ENCODE peak calls at places on chromosomes 7 and 10, in nine cellular contexts. One of them, this sample, is unnamed.

GRCh38 chr10:1920127-1920526 is 182.8 kb upstream of the ADARB2 start:
- DNase-seq in astrocyte of the spinal cord: no peak
- DNase-seq in CD8-positive, alpha-beta T cell: no peak
- DNase-seq in colonic mucosa: no peak
- DNase-seq in adrenal gland: no peak
- DNase-seq in ascending aorta: no peak
- DNase-seq in cardiac muscle cell: no peak
- DNase-seq in effector memory CD4-positive, alpha-beta T cell: no peak
- DNase-seq in PC-3: no peak
- DNase-seq in this sample: no peak

GRCh38 chr10:75012471-75012870 is 99.0 kb upstream of the SAMD8 start:
- DNase-seq in cardiac muscle cell: no peak
- DNase-seq in adrenal gland: no peak
- DNase-seq in effector memory CD4-positive, alpha-beta T cell: no peak
- DNase-seq in ascending aorta: no peak
- DNase-seq in CD8-positive, alpha-beta T cell: no peak
- DNase-seq in PC-3: no peak
- DNase-seq in colonic mucosa: no peak
- DNase-seq in astrocyte of the spinal cord: no peak
- DNase-seq in this sample: no peak

GRCh38 chr10:122407375-122408125 is 33.0 kb downstream of the PLEKHA1 start:
- DNase-seq in colonic mucosa: no peak
- DNase-seq in ascending aorta: no peak
- DNase-seq in cardiac muscle cell: no peak
- DNase-seq in CD8-positive, alpha-beta T cell: peak
- DNase-seq in PC-3: no peak
- DNase-seq in astrocyte of the spinal cord: no peak
- DNase-seq in adrenal gland: no peak
- DNase-seq in effector memory CD4-positive, alpha-beta T cell: no peak
- DNase-seq in this sample: peak

GRCh38 chr10:119423911-119424590 is 118.5 kb downstream of the RGS10 start:
- DNase-seq in cardiac muscle cell: no peak
- DNase-seq in ascending aorta: no peak
- DNase-seq in PC-3: no peak
- DNase-seq in astrocyte of the spinal cord: no peak
- DNase-seq in CD8-positive, alpha-beta T cell: no peak
- DNase-seq in adrenal gland: no peak
- DNase-seq in effector memory CD4-positive, alpha-beta T cell: no peak
- DNase-seq in colonic mucosa: no peak
- DNase-seq in this sample: no peak

GRCh38 chr10:11125004-11125403 is 107.3 kb downstream of the CELF2 start:
- DNase-seq in CD8-positive, alpha-beta T cell: no peak
- DNase-seq in cardiac muscle cell: no peak
- DNase-seq in PC-3: no peak
- DNase-seq in adrenal gland: no peak
- DNase-seq in effector memory CD4-positive, alpha-beta T cell: no peak
- DNase-seq in ascending aorta: no peak
- DNase-seq in colonic mucosa: no peak
- DNase-seq in astrocyte of the spinal cord: no peak
- DNase-seq in this sample: no peak

GRCh38 chr7:19101911-19102310 is 15.5 kb downstream of the TWIST1 start:
- DNase-seq in astrocyte of the spinal cord: no peak
- DNase-seq in effector memory CD4-positive, alpha-beta T cell: no peak
- DNase-seq in CD8-positive, alpha-beta T cell: no peak
- DNase-seq in PC-3: no peak
- DNase-seq in colonic mucosa: no peak
- DNase-seq in adrenal gland: no peak
- DNase-seq in cardiac muscle cell: no peak
- DNase-seq in ascending aorta: no peak
- DNase-seq in this sample: peak

GRCh38 chr7:104960741-104961479 is 53.1 kb upstream of the KMT2E start:
- DNase-seq in ascending aorta: no peak
- DNase-seq in adrenal gland: no peak
- DNase-seq in colonic mucosa: peak
- DNase-seq in cardiac muscle cell: no peak
- DNase-seq in effector memory CD4-positive, alpha-beta T cell: no peak
- DNase-seq in PC-3: no peak
- DNase-seq in CD8-positive, alpha-beta T cell: no peak
- DNase-seq in astrocyte of the spinal cord: no peak
- DNase-seq in this sample: peak

GRCh38 chr7:80478683-80479082 is 33.2 kb downstream of the GNAT3 start:
- DNase-seq in CD8-positive, alpha-beta T cell: no peak
- DNase-seq in adrenal gland: no peak
- DNase-seq in cardiac muscle cell: no peak
- DNase-seq in astrocyte of the spinal cord: peak
- DNase-seq in colonic mucosa: no peak
- DNase-seq in effector memory CD4-positive, alpha-beta T cell: no peak
- DNase-seq in ascending aorta: no peak
- DNase-seq in PC-3: peak
- DNase-seq in this sample: peak

GRCh38 chr10:76559889-76560215 is 1077.8 kb downstream of the KCNMA1 start:
- DNase-seq in astrocyte of the spinal cord: peak
- DNase-seq in PC-3: no peak
- DNase-seq in cardiac muscle cell: no peak
- DNase-seq in colonic mucosa: no peak
- DNase-seq in ascending aorta: no peak
- DNase-seq in CD8-positive, alpha-beta T cell: no peak
- DNase-seq in effector memory CD4-positive, alpha-beta T cell: no peak
- DNase-seq in adrenal gland: no peak
- DNase-seq in this sample: no peak

GRCh38 chr10:102208311-102209035 is 17.6 kb upstream of the ELOVL3 start:
- DNase-seq in ascending aorta: no peak
- DNase-seq in CD8-positive, alpha-beta T cell: no peak
- DNase-seq in colonic mucosa: no peak
- DNase-seq in astrocyte of the spinal cord: no peak
- DNase-seq in effector memory CD4-positive, alpha-beta T cell: no peak
- DNase-seq in cardiac muscle cell: no peak
- DNase-seq in adrenal gland: peak
- DNase-seq in PC-3: no peak
- DNase-seq in this sample: no peak

GRCh38 chr10:86261933-86262665 is 104.5 kb downstream of the GRID1 start:
- DNase-seq in PC-3: peak
- DNase-seq in astrocyte of the spinal cord: no peak
- DNase-seq in cardiac muscle cell: no peak
- DNase-seq in adrenal gland: peak
- DNase-seq in effector memory CD4-positive, alpha-beta T cell: no peak
- DNase-seq in colonic mucosa: no peak
- DNase-seq in ascending aorta: no peak
- DNase-seq in CD8-positive, alpha-beta T cell: no peak
- DNase-seq in this sample: peak

GRCh38 chr10:113045155-113046055 is 95.4 kb downstream of the TCF7L2 start:
- DNase-seq in astrocyte of the spinal cord: peak
- DNase-seq in effector memory CD4-positive, alpha-beta T cell: no peak
- DNase-seq in adrenal gland: no peak
- DNase-seq in cardiac muscle cell: no peak
- DNase-seq in ascending aorta: no peak
- DNase-seq in colonic mucosa: no peak
- DNase-seq in CD8-positive, alpha-beta T cell: no peak
- DNase-seq in PC-3: peak
- DNase-seq in this sample: peak

GRCh38 chr10:84837041-84837766 is 508.8 kb downstream of the CCSER2 start:
- DNase-seq in cardiac muscle cell: peak
- DNase-seq in effector memory CD4-positive, alpha-beta T cell: no peak
- DNase-seq in CD8-positive, alpha-beta T cell: no peak
- DNase-seq in colonic mucosa: no peak
- DNase-seq in astrocyte of the spinal cord: no peak
- DNase-seq in ascending aorta: no peak
- DNase-seq in PC-3: no peak
- DNase-seq in adrenal gland: no peak
- DNase-seq in this sample: no peak

GRCh38 chr7:7919449-7919945 is 49.1 kb upstream of the GLCCI1 start:
- DNase-seq in astrocyte of the spinal cord: no peak
- DNase-seq in CD8-positive, alpha-beta T cell: no peak
- DNase-seq in adrenal gland: no peak
- DNase-seq in cardiac muscle cell: no peak
- DNase-seq in effector memory CD4-positive, alpha-beta T cell: no peak
- DNase-seq in PC-3: no peak
- DNase-seq in ascending aorta: no peak
- DNase-seq in colonic mucosa: no peak
- DNase-seq in this sample: no peak

GRCh38 chr7:132270517-132270916 is 305.8 kb downstream of the PLXNA4 start:
- DNase-seq in adrenal gland: no peak
- DNase-seq in colonic mucosa: no peak
- DNase-seq in astrocyte of the spinal cord: no peak
- DNase-seq in CD8-positive, alpha-beta T cell: no peak
- DNase-seq in ascending aorta: no peak
- DNase-seq in cardiac muscle cell: peak
- DNase-seq in PC-3: peak
- DNase-seq in effector memory CD4-positive, alpha-beta T cell: no peak
- DNase-seq in this sample: peak

GRCh38 chr7:158614695-158615094 is 27.1 kb upstream of the PTPRN2 start:
- DNase-seq in PC-3: peak
- DNase-seq in ascending aorta: no peak
- DNase-seq in adrenal gland: no peak
- DNase-seq in colonic mucosa: no peak
- DNase-seq in effector memory CD4-positive, alpha-beta T cell: no peak
- DNase-seq in CD8-positive, alpha-beta T cell: no peak
- DNase-seq in astrocyte of the spinal cord: peak
- DNase-seq in cardiac muscle cell: no peak
- DNase-seq in this sample: peak

GRCh38 chr7:31044531-31044930 is 7.6 kb upstream of the ADCYAP1R1 start:
- DNase-seq in astrocyte of the spinal cord: no peak
- DNase-seq in PC-3: no peak
- DNase-seq in adrenal gland: no peak
- DNase-seq in CD8-positive, alpha-beta T cell: no peak
- DNase-seq in ascending aorta: no peak
- DNase-seq in colonic mucosa: no peak
- DNase-seq in effector memory CD4-positive, alpha-beta T cell: no peak
- DNase-seq in cardiac muscle cell: no peak
- DNase-seq in this sample: no peak

DNA sequence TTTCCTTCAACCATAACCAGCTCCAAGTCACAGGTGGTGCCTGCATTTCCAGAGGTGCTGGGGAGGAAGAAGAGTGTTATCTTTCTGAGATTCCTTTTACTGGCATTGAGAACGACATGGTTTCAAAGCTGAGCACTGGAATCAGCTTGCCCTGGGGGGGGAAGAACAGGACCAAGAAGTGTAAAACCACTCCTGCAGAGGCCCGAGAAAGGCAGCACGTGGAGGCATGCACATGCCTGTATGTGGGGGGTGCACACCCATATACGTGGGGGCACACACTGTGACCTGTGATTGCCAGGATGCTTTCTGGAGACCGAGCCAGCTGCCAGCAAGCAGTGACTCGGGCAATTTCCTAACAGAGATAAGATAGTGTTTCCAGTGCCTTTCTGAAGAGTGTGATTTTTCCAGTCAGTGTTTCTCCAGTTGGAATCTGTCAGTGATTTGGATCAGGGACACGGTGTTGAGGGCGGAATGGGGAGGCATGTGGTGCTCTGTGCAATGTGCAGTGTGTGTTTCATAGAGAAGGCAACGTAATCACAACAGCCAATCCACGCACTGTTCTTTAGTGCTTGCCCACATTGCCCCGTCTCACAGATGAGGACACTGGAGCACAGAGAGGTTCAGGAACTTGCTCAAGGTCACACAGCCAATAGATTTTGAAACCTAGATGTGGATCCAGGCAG is 4.2 kb downstream of the LRRC27 start:
- DNase-seq in colonic mucosa: no peak
- DNase-seq in astrocyte of the spinal cord: no peak
- DNase-seq in CD8-positive, alpha-beta T cell: no peak
- DNase-seq in PC-3: no peak
- DNase-seq in adrenal gland: no peak
- DNase-seq in effector memory CD4-positive, alpha-beta T cell: no peak
- DNase-seq in cardiac muscle cell: peak
- DNase-seq in ascending aorta: no peak
- DNase-seq in this sample: peak
- H3K4me3 ChIP-seq in colonic mucosa: no peak
- H3K4me3 ChIP-seq in astrocyte of the spinal cord: no peak
- H3K4me3 ChIP-seq in CD8-positive, alpha-beta T cell: peak
- H3K4me3 ChIP-seq in PC-3: no peak
- H3K4me3 ChIP-seq in adrenal gland: no peak
- H3K4me3 ChIP-seq in effector memory CD4-positive, alpha-beta T cell: no peak
- H3K4me3 ChIP-seq in cardiac muscle cell: no peak
- H3K4me3 ChIP-seq in ascending aorta: no peak
- H3K4me3 ChIP-seq in this sample: peak

GRCh38 chr10:69097729-69098128 is 9.8 kb downstream of the SRGN start:
- DNase-seq in ascending aorta: no peak
- DNase-seq in colonic mucosa: no peak
- DNase-seq in effector memory CD4-positive, alpha-beta T cell: no peak
- DNase-seq in astrocyte of the spinal cord: no peak
- DNase-seq in CD8-positive, alpha-beta T cell: no peak
- DNase-seq in PC-3: no peak
- DNase-seq in adrenal gland: no peak
- DNase-seq in cardiac muscle cell: no peak
- DNase-seq in this sample: no peak
- H3K4me3 ChIP-seq in ascending aorta: no peak
- H3K4me3 ChIP-seq in colonic mucosa: no peak
- H3K4me3 ChIP-seq in effector memory CD4-positive, alpha-beta T cell: no peak
- H3K4me3 ChIP-seq in astrocyte of the spinal cord: no peak
- H3K4me3 ChIP-seq in CD8-positive, alpha-beta T cell: no peak
- H3K4me3 ChIP-seq in PC-3: no peak
- H3K4me3 ChIP-seq in adrenal gland: no peak
- H3K4me3 ChIP-seq in cardiac muscle cell: no peak
- H3K4me3 ChIP-seq in this sample: no peak

GRCh38 chr10:53909791-53910190 is 891.2 kb downstream of the PCDH15 start:
- DNase-seq in astrocyte of the spinal cord: no peak
- DNase-seq in CD8-positive, alpha-beta T cell: no peak
- DNase-seq in cardiac muscle cell: no peak
- DNase-seq in ascending aorta: no peak
- DNase-seq in PC-3: no peak
- DNase-seq in effector memory CD4-positive, alpha-beta T cell: no peak
- DNase-seq in colonic mucosa: no peak
- DNase-seq in adrenal gland: no peak
- DNase-seq in this sample: no peak
- H3K4me3 ChIP-seq in astrocyte of the spinal cord: no peak
- H3K4me3 ChIP-seq in CD8-positive, alpha-beta T cell: no peak
- H3K4me3 ChIP-seq in cardiac muscle cell: no peak
- H3K4me3 ChIP-seq in ascending aorta: no peak
- H3K4me3 ChIP-seq in PC-3: no peak
- H3K4me3 ChIP-seq in effector memory CD4-positive, alpha-beta T cell: no peak
- H3K4me3 ChIP-seq in colonic mucosa: no peak
- H3K4me3 ChIP-seq in adrenal gland: no peak
- H3K4me3 ChIP-seq in this sample: no peak

GRCh38 chr7:70458195-70458695 is 673.7 kb upstream of the GALNT17 start:
- DNase-seq in ascending aorta: no peak
- DNase-seq in effector memory CD4-positive, alpha-beta T cell: no peak
- DNase-seq in astrocyte of the spinal cord: peak
- DNase-seq in cardiac muscle cell: no peak
- DNase-seq in PC-3: no peak
- DNase-seq in CD8-positive, alpha-beta T cell: no peak
- DNase-seq in adrenal gland: peak
- DNase-seq in colonic mucosa: no peak
- DNase-seq in this sample: no peak

GRCh38 chr7:70460066-70460465 is 671.9 kb upstream of the GALNT17 start:
- DNase-seq in effector memory CD4-positive, alpha-beta T cell: no peak
- DNase-seq in PC-3: no peak
- DNase-seq in colonic mucosa: no peak
- DNase-seq in CD8-positive, alpha-beta T cell: no peak
- DNase-seq in ascending aorta: no peak
- DNase-seq in cardiac muscle cell: no peak
- DNase-seq in astrocyte of the spinal cord: no peak
- DNase-seq in adrenal gland: no peak
- DNase-seq in this sample: no peak

GRCh38 chr7:70460562-70460961 is 671.4 kb upstream of the GALNT17 start:
- DNase-seq in adrenal gland: no peak
- DNase-seq in cardiac muscle cell: no peak
- DNase-seq in colonic mucosa: no peak
- DNase-seq in ascending aorta: no peak
- DNase-seq in effector memory CD4-positive, alpha-beta T cell: no peak
- DNase-seq in astrocyte of the spinal cord: no peak
- DNase-seq in CD8-positive, alpha-beta T cell: no peak
- DNase-seq in PC-3: no peak
- DNase-seq in this sample: no peak

GRCh38 chr7:70457477-70458194 is 674.3 kb upstream of the GALNT17 start:
- DNase-seq in cardiac muscle cell: peak
- DNase-seq in CD8-positive, alpha-beta T cell: no peak
- DNase-seq in adrenal gland: no peak
- DNase-seq in astrocyte of the spinal cord: peak
- DNase-seq in colonic mucosa: no peak
- DNase-seq in effector memory CD4-positive, alpha-beta T cell: no peak
- DNase-seq in ascending aorta: no peak
- DNase-seq in PC-3: no peak
- DNase-seq in this sample: no peak

GRCh38 chr7:70459546-70459945 is 672.4 kb upstream of the GALNT17 start:
- DNase-seq in astrocyte of the spinal cord: no peak
- DNase-seq in adrenal gland: no peak
- DNase-seq in cardiac muscle cell: no peak
- DNase-seq in PC-3: no peak
- DNase-seq in ascending aorta: no peak
- DNase-seq in colonic mucosa: no peak
- DNase-seq in CD8-positive, alpha-beta T cell: no peak
- DNase-seq in effector memory CD4-positive, alpha-beta T cell: no peak
- DNase-seq in this sample: no peak
- H3K4me3 ChIP-seq in astrocyte of the spinal cord: no peak
- H3K4me3 ChIP-seq in adrenal gland: no peak
- H3K4me3 ChIP-seq in cardiac muscle cell: no peak
- H3K4me3 ChIP-seq in PC-3: no peak
- H3K4me3 ChIP-seq in ascending aorta: no peak
- H3K4me3 ChIP-seq in colonic mucosa: no peak
- H3K4me3 ChIP-seq in CD8-positive, alpha-beta T cell: no peak
- H3K4me3 ChIP-seq in effector memory CD4-positive, alpha-beta T cell: no peak
- H3K4me3 ChIP-seq in this sample: no peak